ENCODE peak calls at places on chromosomes 6 and 20, in four cellular contexts. G, Y, H and Q are unnamed samples.

GRCh38 chr6:64680446-64680845 is 1026.6 kb downstream of the EYS start:
- DNase-seq in G (peak), Y (no peak), H (no peak), Q (peak)

GRCh38 chr20:17210983-17211382 is 15.9 kb upstream of the PCSK2 start:
- DNase-seq in G (peak), Y (no peak), H (no peak), Q (peak)

GRCh38 chr6:75326557-75327258 is 42.1 kb upstream of the TMEM30A start:
- DNase-seq in G (peak), Y (no peak), H (no peak), Q (peak)

GRCh38 chr20:32326507-32326851 is 31.7 kb upstream of the ASXL1 start:
- DNase-seq in G (peak), Y (no peak), H (no peak), Q (no peak)

GRCh38 chr20:32539063-32539816 is 45.9 kb downstream of the NOL4L start:
- DNase-seq in G (no peak), Y (no peak), H (no peak), Q (no peak)

GRCh38 chr6:101114703-101115102 is 233.6 kb upstream of the ASCC3 start:
- DNase-seq in G (peak), Y (no peak), H (no peak), Q (peak)

GRCh38 chr6:150881911-150882481 is 16.5 kb downstream of the MTHFD1L start:
- DNase-seq in G (peak), Y (no peak), H (no peak), Q (peak)

GRCh38 chr6:23228439-23229024 is 659.2 kb downstream of the HDGFL1 start:
- DNase-seq in G (peak), Y (no peak), H (no peak), Q (peak)

GRCh38 chr6:16901777-16902176 is 140.5 kb upstream of the ATXN1 start:
- DNase-seq in G (peak), Y (no peak), H (no peak), Q (peak)

GRCh38 chr6:111888928-111889696 is 15.9 kb upstream of the FYN start:
- DNase-seq in G (no peak), Y (no peak), H (peak), Q (no peak)

GRCh38 chr6:170284126-170284773 is 6.6 kb downstream of the DLL1 start:
- DNase-seq in G (no peak), Y (no peak), H (no peak), Q (no peak)

GRCh38 chr6:156718647-156719394 is 58.4 kb upstream of the ARID1B start:
- DNase-seq in G (no peak), Y (no peak), H (peak), Q (peak)

GRCh38 chr20:11217322-11217989 is 543.7 kb upstream of the JAG1 start:
- DNase-seq in G (no peak), Y (no peak), H (no peak), Q (no peak)

GRCh38 chr6:22392711-22393110 is 95.9 kb upstream of the PRL start:
- DNase-seq in G (no peak), Y (no peak), H (no peak), Q (no peak)

GRCh38 chr20:31713312-31714049 is 9.2 kb downstream of the BCL2L1 start:
- DNase-seq in G (peak), Y (no peak), H (peak), Q (peak)

GRCh38 chr6:148104131-148104530 is 238.5 kb upstream of the SASH1 start:
- DNase-seq in G (no peak), Y (no peak), H (no peak), Q (no peak)

GRCh38 chr6:111469543-111469942 is 13.5 kb downstream of the REV3L start:
- DNase-seq in G (no peak), Y (no peak), H (no peak), Q (no peak)

GRCh38 chr6:110326609-110327008 is 31.5 kb downstream of the METTL24 start:
- DNase-seq in G (no peak), Y (no peak), H (peak), Q (no peak)

GRCh38 chr6:10837692-10837996 is 695 bp downstream of the MAK start:
- DNase-seq in G (peak), Y (no peak), H (no peak), Q (peak)

DNA sequence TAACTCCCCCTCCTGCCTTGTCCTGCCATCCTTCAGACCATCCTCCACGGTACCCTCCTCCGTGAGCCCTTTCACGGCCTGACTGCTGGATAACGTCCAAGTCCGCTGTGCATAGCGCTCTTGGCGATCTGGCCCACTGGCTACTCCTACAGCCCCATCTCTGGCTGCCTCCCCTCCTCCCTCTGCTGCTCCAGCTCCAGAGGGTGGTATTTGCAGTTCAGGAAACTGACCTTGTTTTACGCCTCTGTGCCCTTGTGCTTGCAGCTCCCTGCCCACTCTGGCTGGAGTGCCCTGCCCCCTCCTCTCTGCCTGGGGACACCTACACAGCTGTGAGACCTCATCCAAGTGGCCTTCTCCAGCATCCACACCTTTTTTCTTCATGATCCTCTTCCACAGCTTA is 6.5 kb upstream of the RREB1 start:
- DNase-seq in G (no peak), Y (no peak), H (no peak), Q (no peak)
- TF ChIP-seq CTCF in G (no peak), Y (no peak), H (no peak), Q (no peak)

GRCh38 chr6:93013054-93013453 is 406.3 kb downstream of the EPHA7 start:
- DNase-seq in G (no peak), Y (no peak), H (no peak), Q (no peak)
- TF ChIP-seq CTCF in G (no peak), Y (no peak), H (no peak), Q (no peak)

GRCh38 chr20:48889155-48889790 is 32.2 kb upstream of the ARFGEF2 start:
- DNase-seq in G (no peak), Y (no peak), H (no peak), Q (no peak)

GRCh38 chr20:48885237-48885636 is 36.3 kb upstream of the ARFGEF2 start:
- DNase-seq in G (no peak), Y (no peak), H (no peak), Q (no peak)

GRCh38 chr20:48886189-48886588 is 35.3 kb upstream of the ARFGEF2 start:
- DNase-seq in G (no peak), Y (no peak), H (no peak), Q (no peak)

GRCh38 chr20:48891235-48892048 is 30.1 kb upstream of the ARFGEF2 start:
- DNase-seq in G (no peak), Y (no peak), H (no peak), Q (no peak)

GRCh38 chr20:48886811-48887210 is 34.7 kb upstream of the ARFGEF2 start:
- DNase-seq in G (no peak), Y (no peak), H (no peak), Q (no peak)
- TF ChIP-seq CTCF in G (no peak), Y (no peak), H (no peak), Q (no peak)

GRCh38 chr6:8481727-8482126 is 46.4 kb upstream of the SLC35B3 start:
- DNase-seq in G (peak), Y (no peak), H (no peak), Q (no peak)
- TF ChIP-seq CTCF in G (peak), Y (peak), H (peak), Q (no peak)

GRCh38 chr20:2740702-2741101 is 48.1 kb downstream of the EBF4 start:
- DNase-seq in G (no peak), Y (no peak), H (peak), Q (no peak)

GRCh38 chr20:2741463-2741862 is 48.9 kb downstream of the EBF4 start:
- DNase-seq in G (peak), Y (no peak), H (no peak), Q (no peak)

GRCh38 chr20:2736441-2736840 is 43.9 kb downstream of the EBF4 start:
- DNase-seq in G (no peak), Y (no peak), H (no peak), Q (no peak)

GRCh38 chr20:2738331-2738730 is 45.8 kb downstream of the EBF4 start:
- DNase-seq in G (no peak), Y (no peak), H (no peak), Q (no peak)

DNA sequence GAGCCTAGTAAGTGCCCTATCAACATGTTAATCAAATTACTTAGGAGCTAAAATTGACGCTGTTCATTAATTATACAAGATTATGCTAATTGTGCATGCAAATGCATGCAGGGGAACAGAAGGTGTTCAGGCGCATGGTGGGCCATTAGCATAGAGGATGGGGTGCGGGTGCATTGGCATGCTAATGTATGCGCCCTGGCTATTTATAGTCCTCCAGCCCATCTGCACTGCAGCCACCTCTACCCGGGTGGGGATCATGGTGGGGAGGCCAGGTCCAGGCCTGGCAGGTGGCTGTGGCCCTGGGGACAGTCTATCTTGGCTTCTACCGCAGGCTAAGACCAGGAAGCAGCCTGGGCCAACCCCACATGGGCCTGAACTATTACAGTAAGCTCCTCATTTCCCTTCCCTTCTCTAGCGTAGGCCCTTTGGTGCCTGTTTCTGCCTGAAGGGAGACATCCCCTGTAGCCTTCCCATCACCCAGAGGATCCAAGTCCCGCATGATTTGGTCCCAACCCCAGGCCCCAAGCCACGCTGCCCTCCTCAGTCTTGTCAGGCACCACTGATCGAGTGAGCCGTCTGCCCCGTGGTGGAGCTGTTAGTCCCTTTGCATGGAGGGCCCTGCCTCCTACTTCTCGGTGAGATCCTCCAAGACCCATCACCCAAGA is 46.3 kb downstream of the EBF4 start:
- DNase-seq in G (no peak), Y (no peak), H (no peak), Q (no peak)
- TF ChIP-seq CTCF in G (no peak), Y (no peak), H (no peak), Q (no peak)

GRCh38 chr6:163745566-163746400 is 331.3 kb downstream of the QKI start:
- DNase-seq in G (peak), Y (no peak), H (no peak), Q (peak)
- TF ChIP-seq CTCF in G (no peak), Y (no peak), H (no peak), Q (no peak)

DNA sequence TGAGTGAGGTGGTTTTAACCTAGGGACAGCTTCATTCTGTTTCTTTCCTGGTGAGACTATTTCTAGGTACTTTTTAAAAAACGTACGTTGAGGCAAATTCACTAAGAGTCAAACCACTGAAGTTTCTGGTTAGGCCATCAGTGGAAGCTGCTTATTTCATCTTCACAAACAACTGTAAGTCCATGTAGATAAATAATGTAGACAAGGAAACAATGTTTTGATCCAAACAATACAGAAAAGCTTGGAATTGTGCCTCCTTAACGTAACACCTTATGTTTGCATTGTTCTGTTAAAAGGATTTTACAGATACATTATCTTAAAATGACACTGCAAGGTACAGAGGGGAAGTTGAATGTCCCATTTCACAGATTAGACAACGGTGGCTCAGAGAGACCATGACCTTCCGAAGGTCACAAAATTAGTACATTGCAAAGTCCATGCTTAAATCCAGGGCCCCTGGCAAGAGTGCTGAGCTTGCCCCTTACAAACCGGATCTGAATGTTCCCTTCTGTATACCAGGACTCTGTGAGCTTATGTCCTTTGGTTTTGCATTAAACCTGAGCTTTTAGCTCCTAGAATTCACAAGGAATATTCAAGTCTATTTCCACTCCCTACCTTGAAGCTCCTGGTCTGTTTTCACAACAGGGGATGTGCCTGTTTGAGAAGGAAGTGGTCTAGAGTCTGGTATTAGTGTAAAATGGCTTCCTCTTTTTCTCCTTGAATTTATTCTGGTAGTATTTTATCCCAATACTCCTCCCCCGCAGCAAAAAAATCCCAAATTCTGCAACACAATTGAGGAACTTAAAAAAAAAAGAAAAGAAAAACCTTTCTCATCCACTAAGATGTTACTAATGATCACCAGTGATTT is 28.8 kb upstream of the ZNF217 start:
- DNase-seq in G (no peak), Y (no peak), H (no peak), Q (no peak)
- TF ChIP-seq CTCF in G (no peak), Y (no peak), H (no peak), Q (no peak)

DNA sequence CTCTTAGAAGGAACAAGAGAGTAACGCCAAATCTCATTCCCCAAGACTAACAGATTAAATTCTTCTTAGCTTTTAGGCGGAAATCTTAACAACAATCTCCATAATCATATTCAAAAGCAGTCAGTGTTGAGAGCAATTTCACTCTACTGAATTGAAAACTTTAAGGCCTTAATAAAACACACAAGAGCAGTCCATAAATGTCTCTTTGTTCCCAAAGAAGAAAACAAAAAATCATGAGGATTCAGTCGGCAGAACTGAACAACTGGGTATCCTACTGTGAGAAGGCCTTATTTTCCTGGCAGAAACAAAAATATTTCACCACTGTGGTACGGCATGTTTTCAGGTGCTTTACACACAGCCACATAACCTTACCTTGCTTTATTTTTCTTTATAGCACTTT is 14.4 kb downstream of the ABHD12 start:
- DNase-seq in G (no peak), Y (no peak), H (no peak), Q (no peak)
- TF ChIP-seq CTCF in G (no peak), Y (no peak), H (no peak), Q (no peak)